ENCODE peak calls at places on chromosomes 1 and 21, in four cellular contexts. D is breast epithelium, X is A549, P is stomach. W is an unnamed sample.

GRCh38 chr1:208030320-208031091 is 119.6 kb upstream of the CD34 start:
- DNase-seq in D (no peak), X (no peak), P (no peak), W (no peak)

GRCh38 chr1:5765997-5766913 is 226.0 kb downstream of the NPHP4 start:
- DNase-seq in D (no peak), X (no peak), P (no peak), W (no peak)

GRCh38 chr1:63713627-63714481 is 60.0 kb upstream of the ROR1 start:
- DNase-seq in D (no peak), X (peak), P (no peak), W (no peak)

GRCh38 chr1:21935393-21935804 is 1.7 kb downstream of the HSPG2 start:
- DNase-seq in D (no peak), X (peak), P (no peak), W (no peak)

GRCh38 chr21:31888936-31889371 is 16.1 kb downstream of the HUNK start:
- DNase-seq in D (peak), X (peak), P (no peak), W (no peak)

GRCh38 chr1:101357444-101357986 is 120.7 kb downstream of the S1PR1 start:
- DNase-seq in D (no peak), X (peak), P (peak), W (peak)

GRCh38 chr1:234212764-234213406 is 160.4 kb upstream of the COA6 start:
- DNase-seq in D (no peak), X (peak), P (no peak), W (no peak)

GRCh38 chr1:204513117-204513716 is 3.0 kb upstream of the MDM4 start:
- DNase-seq in D (no peak), X (no peak), P (no peak), W (no peak)

GRCh38 chr1:32246888-32247273 is at the start of gene FAM167B:
- DNase-seq in D (peak), X (no peak), P (no peak), W (no peak)

GRCh38 chr1:151166506-151166956 is 587 bp downstream of the SCNM1 start:
- DNase-seq in D (no peak), X (peak), P (no peak), W (no peak)

GRCh38 chr1:212147581-212148033 is 112.1 kb downstream of the DTL start:
- DNase-seq in D (peak), X (peak), P (peak), W (no peak)

GRCh38 chr1:225354906-225355305 is 72.9 kb downstream of the LBR start:
- DNase-seq in D (no peak), X (no peak), P (no peak), W (no peak)

GRCh38 chr1:1344672-1345361 is 4.4 kb downstream of the DVL1 start:
- DNase-seq in D (no peak), X (peak), P (peak), W (no peak)

GRCh38 chr21:43308511-43309283 is 118.2 kb downstream of the SIK1 start:
- DNase-seq in D (no peak), X (no peak), P (no peak), W (no peak)

GRCh38 chr1:62429581-62429980 is 7.3 kb upstream of the USP1 start:
- DNase-seq in D (no peak), X (no peak), P (no peak), W (no peak)

GRCh38 chr1:159924025-159924790 is 1.1 kb downstream of the TAGLN2 start:
- DNase-seq in D (peak), X (peak), P (peak), W (peak)

GRCh38 chr1:19511117-19511516 is 25.8 kb upstream of the CAPZB start:
- DNase-seq in D (no peak), X (no peak), P (no peak), W (no peak)

GRCh38 chr1:223425550-223425949 is 32.3 kb downstream of the CCDC185 start:
- DNase-seq in D (no peak), X (no peak), P (no peak), W (no peak)

GRCh38 chr1:179369751-179370341 is 4.1 kb downstream of the AXDND1 start:
- DNase-seq in D (no peak), X (peak), P (no peak), W (peak)

GRCh38 chr1:33358114-33358770 is 37.3 kb upstream of the A3GALT2 start:
- DNase-seq in D (no peak), X (no peak), P (no peak), W (no peak)

GRCh38 chr1:244705268-244706234 is 52.6 kb downstream of the DESI2 start:
- DNase-seq in D (no peak), X (no peak), P (peak), W (no peak)

GRCh38 chr1:167488786-167489185 is 29.5 kb downstream of the CD247 start:
- DNase-seq in D (no peak), X (no peak), P (no peak), W (no peak)

GRCh38 chr1:33312413-33312749 is 8.5 kb downstream of the A3GALT2 start:
- DNase-seq in D (no peak), X (no peak), P (no peak), W (no peak)

GRCh38 chr1:235056937-235057336 is 71.7 kb downstream of the TOMM20 start:
- DNase-seq in D (no peak), X (peak), P (no peak), W (no peak)

DNA sequence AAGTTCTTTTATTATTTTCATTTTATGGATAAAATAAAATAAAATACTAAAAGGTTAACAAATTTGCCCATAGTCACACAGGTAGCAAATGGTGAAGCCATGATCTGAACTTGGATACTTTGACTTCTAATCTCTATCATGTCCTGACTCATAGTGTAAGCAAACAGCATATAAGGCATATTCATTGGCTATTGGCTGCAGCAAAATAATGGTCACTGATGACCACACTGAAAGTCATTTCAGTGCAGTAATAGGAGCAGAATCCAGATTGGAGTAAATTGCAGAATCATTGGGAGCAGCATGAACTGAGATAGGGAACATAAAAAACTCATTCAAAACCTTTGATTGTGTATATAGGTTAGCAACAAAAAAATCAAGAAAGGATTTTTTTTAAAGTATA is 262.9 kb downstream of the PLA2G4A start:
- DNase-seq in D (no peak), X (peak), P (no peak), W (no peak)
- TF ChIP-seq POLR2A in D (no peak), X (no peak), P (no peak), W (no peak)

GRCh38 chr1:40980453-40981121 is 1.1 kb downstream of the CTPS1 start:
- DNase-seq in D (no peak), X (peak), P (peak), W (peak)
- TF ChIP-seq POLR2A in D (no peak), X (no peak), P (no peak), W (peak)

GRCh38 chr1:156122519-156123355 is 8.2 kb downstream of the LMNA start:
- DNase-seq in D (peak), X (peak), P (peak), W (no peak)

GRCh38 chr1:156126043-156126700 is 11.7 kb downstream of the LMNA start:
- DNase-seq in D (peak), X (peak), P (peak), W (no peak)

GRCh38 chr1:156126701-156127534 is 12.4 kb downstream of the LMNA start:
- DNase-seq in D (peak), X (peak), P (peak), W (no peak)

GRCh38 chr1:156123356-156124196 is 9.1 kb downstream of the LMNA start:
- DNase-seq in D (peak), X (peak), P (peak), W (no peak)

GRCh38 chr1:156124557-156125483 is 10.3 kb downstream of the LMNA start:
- DNase-seq in D (peak), X (peak), P (no peak), W (no peak)
- TF ChIP-seq POLR2A in D (no peak), X (no peak), P (no peak), W (peak)

GRCh38 chr1:41728403-41729202 is 190.1 kb downstream of the HIVEP3 start:
- DNase-seq in D (no peak), X (no peak), P (no peak), W (peak)
- TF ChIP-seq POLR2A in D (no peak), X (no peak), P (no peak), W (peak)

GRCh38 chr1:88286716-88287115 is 397.4 kb upstream of the PKN2 start:
- DNase-seq in D (no peak), X (no peak), P (no peak), W (no peak)

GRCh38 chr1:88289703-88290102 is 394.4 kb upstream of the PKN2 start:
- DNase-seq in D (no peak), X (no peak), P (no peak), W (no peak)

GRCh38 chr1:88291902-88292301 is 392.2 kb upstream of the PKN2 start:
- DNase-seq in D (no peak), X (no peak), P (no peak), W (no peak)

GRCh38 chr1:88284666-88285366 is 399.3 kb upstream of the PKN2 start:
- DNase-seq in D (no peak), X (no peak), P (no peak), W (no peak)

GRCh38 chr1:88288571-88288970 is 395.5 kb upstream of the PKN2 start:
- DNase-seq in D (no peak), X (no peak), P (no peak), W (no peak)
- TF ChIP-seq POLR2A in D (no peak), X (no peak), P (no peak), W (no peak)

DNA sequence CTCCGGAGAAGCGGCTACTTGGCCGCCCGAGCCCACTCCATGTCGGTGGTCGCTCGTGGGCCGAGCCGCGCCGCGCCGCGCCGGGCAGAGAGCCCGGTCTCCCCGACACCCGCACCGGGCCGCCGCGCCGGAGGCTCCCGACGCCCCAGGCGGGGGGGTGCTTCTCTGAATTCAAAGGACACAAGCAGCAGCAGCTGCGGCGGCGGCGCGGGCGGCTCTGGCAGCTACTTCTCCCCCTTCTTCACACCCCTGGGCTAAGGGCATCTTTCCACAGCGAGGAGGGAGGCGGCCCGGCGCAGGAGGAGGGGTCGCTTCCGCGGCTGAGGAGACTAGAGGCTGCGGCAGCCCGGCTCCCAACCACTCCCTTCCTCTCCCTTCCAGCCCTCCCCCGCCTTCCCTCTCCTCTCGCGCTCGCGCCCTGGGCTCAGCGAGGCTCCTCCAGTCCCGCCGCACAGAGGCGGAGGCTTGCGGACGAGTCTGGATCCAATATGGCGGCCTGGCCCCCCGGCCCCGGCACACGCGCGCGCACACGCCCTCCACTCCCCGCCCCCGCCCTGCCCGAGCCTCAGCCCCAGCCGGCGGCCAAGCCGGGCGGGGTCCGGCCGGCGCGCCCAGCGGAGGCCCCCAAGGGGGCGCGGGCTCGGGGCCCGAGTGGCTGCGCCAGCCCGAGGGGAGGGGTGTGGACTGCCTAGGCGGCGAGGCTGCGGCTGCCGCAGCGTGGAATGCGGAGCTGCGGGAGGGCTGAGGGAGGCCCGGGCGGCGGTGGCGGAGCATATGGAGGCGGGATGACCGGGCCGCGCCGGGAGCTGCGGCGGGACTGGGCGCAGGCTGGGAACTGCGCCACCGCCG is at the start of gene CDC42BPA:
- DNase-seq in D (peak), X (peak), P (peak), W (peak)
- TF ChIP-seq POLR2A in D (no peak), X (peak), P (no peak), W (no peak)

W was measured in GM12892.